ENCODE peak calls at places on chromosome 1, in six cellular contexts. T, S, M, W, U and E are unnamed samples. For H3K4me1, the result is how much of the 10 kb centered on the place peaks cover.

GRCh38 chr1:40383095-40383487 is 9.6 kb downstream of the SMAP2 start:
- DNase-seq in T (no peak), S (no peak), M (no peak), W (no peak), U (peak), E (no peak)

GRCh38 chr1:1005774-1006304 is 5.9 kb upstream of the HES4 start:
- DNase-seq in T (no peak), S (no peak), M (no peak), W (no peak), U (no peak), E (no peak)

GRCh38 chr1:224433041-224433670 is 1.4 kb downstream of the WDR26 start:
- DNase-seq in T (no peak), S (no peak), M (no peak), W (no peak), U (no peak), E (no peak)

GRCh38 chr1:110282395-110282794 is 56.8 kb upstream of the RBM15 start:
- DNase-seq in T (no peak), S (no peak), M (no peak), W (no peak), U (no peak), E (no peak)

GRCh38 chr1:42939216-42939615 is 19.5 kb downstream of the SLC2A1 start:
- DNase-seq in T (no peak), S (no peak), M (no peak), W (peak), U (peak), E (no peak)

GRCh38 chr1:200670215-200671118 is 760 bp upstream of the DDX59 start:
- DNase-seq in T (no peak), S (no peak), M (no peak), W (peak), U (peak), E (peak)

GRCh38 chr1:210315529-210315928 is 13.2 kb upstream of the HHAT start:
- DNase-seq in T (no peak), S (no peak), M (no peak), W (no peak), U (no peak), E (no peak)

GRCh38 chr1:147723691-147724323 is 36.6 kb downstream of the GJA5 start:
- DNase-seq in T (no peak), S (no peak), M (no peak), W (peak), U (peak), E (no peak)

GRCh38 chr1:72283204-72284083 is 1.1 kb upstream of the NEGR1 start:
- DNase-seq in T (no peak), S (no peak), M (peak), W (no peak), U (peak), E (peak)

GRCh38 chr1:175503538-175503937 is 239.9 kb downstream of the TNR start:
- DNase-seq in T (no peak), S (no peak), M (no peak), W (no peak), U (no peak), E (no peak)

GRCh38 chr1:236425031-236425663 is 31.1 kb downstream of the EDARADD start:
- DNase-seq in T (no peak), S (no peak), M (peak), W (peak), U (no peak), E (no peak)

GRCh38 chr1:245079021-245079609 is 75.7 kb upstream of the KIF26B start:
- DNase-seq in T (no peak), S (no peak), M (no peak), W (peak), U (no peak), E (no peak)

GRCh38 chr1:48687271-48688045 is 89.2 kb downstream of the BEND5 start:
- DNase-seq in T (no peak), S (no peak), M (no peak), W (no peak), U (no peak), E (no peak)

GRCh38 chr1:109764561-109765482 is 1.1 kb upstream of the EPS8L3 start:
- DNase-seq in T (no peak), S (no peak), M (no peak), W (no peak), U (peak), E (no peak)

GRCh38 chr1:66426231-66426853 is 107.6 kb upstream of the SGIP1 start:
- DNase-seq in T (no peak), S (no peak), M (no peak), W (no peak), U (no peak), E (no peak)

GRCh38 chr1:235270625-235271024 is 57.4 kb downstream of the ARID4B start:
- DNase-seq in T (no peak), S (no peak), M (no peak), W (no peak), U (no peak), E (peak)

GRCh38 chr1:1067284-1068076 is 6.6 kb downstream of the RNF223 start:
- DNase-seq in T (no peak), S (no peak), M (no peak), W (no peak), U (no peak), E (no peak)

GRCh38 chr1:210597555-210598134 is 268.9 kb downstream of the HHAT start:
- DNase-seq in T (no peak), S (no peak), M (no peak), W (peak), U (no peak), E (peak)

GRCh38 chr1:183995322-183996035 is 42.0 kb downstream of the COLGALT2 start:
- DNase-seq in T (no peak), S (no peak), M (no peak), W (no peak), U (no peak), E (no peak)

GRCh38 chr1:167492509-167492910 is 25.8 kb downstream of the CD247 start:
- DNase-seq in T (no peak), S (no peak), M (no peak), W (no peak), U (peak), E (no peak)

GRCh38 chr1:4745560-4745959 is 91.2 kb downstream of the AJAP1 start:
- DNase-seq in T (no peak), S (no peak), M (no peak), W (no peak), U (no peak), E (peak)

GRCh38 chr1:245108251-245108650 is 46.5 kb upstream of the KIF26B start:
- DNase-seq in T (no peak), S (no peak), M (no peak), W (no peak), U (no peak), E (no peak)

GRCh38 chr1:247007511-247008405 is at the start of gene ZNF695:
- DNase-seq in T (peak), S (no peak), M (peak), W (peak), U (peak), E (peak)

GRCh38 chr1:184890539-184890973 is 83.8 kb downstream of the NIBAN1 start:
- DNase-seq in T (peak), S (peak), M (no peak), W (no peak), U (no peak), E (no peak)

GRCh38 chr1:227774051-227774720 is 39.0 kb downstream of the SNAP47 start:
- DNase-seq in T (no peak), S (no peak), M (no peak), W (no peak), U (no peak), E (no peak)

GRCh38 chr1:110215621-110216020 is 5.5 kb downstream of the KCNC4 start:
- DNase-seq in T (no peak), S (no peak), M (no peak), W (no peak), U (no peak), E (no peak)

GRCh38 chr1:69836961-69837636 is 269.4 kb downstream of the LRRC7 start:
- DNase-seq in T (no peak), S (no peak), M (no peak), W (no peak), U (no peak), E (no peak)

GRCh38 chr1:248187363-248187762 is 9.7 kb upstream of the OR2M3 start:
- DNase-seq in T (no peak), S (no peak), M (no peak), W (no peak), U (no peak), E (no peak)

GRCh38 chr1:176566004-176566975 is 103.3 kb downstream of the PAPPA2 start:
- DNase-seq in T (no peak), S (no peak), M (no peak), W (no peak), U (no peak), E (no peak)
- H3K27ac ChIP-seq in T (no peak), S (no peak), M (no peak), W (no peak), U (no peak), E (no peak)

DNA sequence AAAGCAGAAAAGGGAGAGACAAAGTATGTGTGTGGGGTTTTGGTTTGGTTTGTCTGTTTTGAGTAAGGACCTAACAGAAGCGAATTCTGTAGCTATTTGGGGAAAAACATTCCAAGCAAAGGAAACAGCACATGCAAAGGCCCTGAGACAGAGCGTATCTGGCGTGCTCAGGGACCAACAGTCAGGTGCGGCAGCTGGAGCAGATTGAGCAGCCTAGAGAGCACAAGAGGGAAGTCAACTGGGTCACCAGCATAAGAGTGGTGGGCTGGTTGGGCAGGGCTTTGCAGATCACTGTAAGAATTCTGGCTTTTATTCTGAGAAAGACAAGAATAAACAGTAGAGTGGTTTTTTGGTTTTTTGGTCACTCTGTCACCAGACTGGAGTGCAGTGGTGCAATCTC is 11.8 kb downstream of the TGFBR3 start:
- DNase-seq in T (no peak), S (no peak), M (no peak), W (no peak), U (no peak), E (no peak)
- H3K4me1 ChIP-seq in T (under half), S (under half), M (under half), W (half or more), U (under half), E (under half)

DNA sequence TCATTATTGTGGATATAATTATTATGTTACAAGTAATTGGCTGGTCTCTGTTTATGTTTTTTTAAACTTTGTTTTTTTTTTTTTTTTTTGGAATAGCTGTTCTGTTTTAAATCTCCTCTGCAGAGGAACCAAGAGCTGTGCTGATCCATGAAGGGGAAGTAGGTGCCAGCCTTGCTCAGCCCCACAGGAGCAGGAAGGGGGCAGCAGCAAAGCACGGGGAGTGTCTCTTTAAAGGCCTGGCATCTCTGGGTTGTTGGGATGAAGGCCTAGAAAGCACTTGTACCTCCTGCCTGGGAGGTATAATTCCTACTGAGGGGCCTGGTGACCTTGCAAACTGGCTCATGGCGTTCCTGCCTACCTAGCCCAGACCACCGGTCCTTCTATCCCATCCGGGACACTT is 2.5 kb upstream of the GRHL3 start:
- DNase-seq in T (no peak), S (no peak), M (no peak), W (no peak), U (no peak), E (no peak)
- H3K27ac ChIP-seq in T (no peak), S (no peak), M (no peak), W (no peak), U (no peak), E (peak)

GRCh38 chr1:34982820-34983376 is 2.2 kb downstream of the TMEM35B start:
- DNase-seq in T (no peak), S (no peak), M (no peak), W (no peak), U (no peak), E (no peak)

GRCh38 chr1:34978926-34979325 is 6.2 kb downstream of the TMEM35B start:
- DNase-seq in T (no peak), S (no peak), M (no peak), W (peak), U (no peak), E (no peak)

GRCh38 chr1:34983700-34984355 is 1.3 kb downstream of the TMEM35B start:
- DNase-seq in T (no peak), S (no peak), M (no peak), W (peak), U (no peak), E (peak)

GRCh38 chr1:34977858-34978257 is 7.3 kb downstream of the TMEM35B start:
- DNase-seq in T (no peak), S (no peak), M (no peak), W (peak), U (no peak), E (no peak)

GRCh38 chr1:34980715-34981114 is 4.4 kb downstream of the TMEM35B start:
- DNase-seq in T (no peak), S (no peak), M (no peak), W (no peak), U (no peak), E (no peak)
- H3K4me1 ChIP-seq in T (under half), S (under half), M (under half), W (half or more), U (under half), E (under half)

GRCh38 chr1:27600500-27601175 is 3.3 kb downstream of the AHDC1 start:
- DNase-seq in T (no peak), S (no peak), M (no peak), W (peak), U (no peak), E (no peak)

GRCh38 chr1:27601771-27602509 is 2.0 kb downstream of the AHDC1 start:
- DNase-seq in T (no peak), S (no peak), M (no peak), W (no peak), U (no peak), E (no peak)

GRCh38 chr1:27599605-27600499 is 4.1 kb downstream of the AHDC1 start:
- DNase-seq in T (no peak), S (no peak), M (no peak), W (no peak), U (no peak), E (no peak)

GRCh38 chr1:27602510-27603319 is 1.2 kb downstream of the AHDC1 start:
- DNase-seq in T (no peak), S (no peak), M (peak), W (no peak), U (peak), E (no peak)

DNA sequence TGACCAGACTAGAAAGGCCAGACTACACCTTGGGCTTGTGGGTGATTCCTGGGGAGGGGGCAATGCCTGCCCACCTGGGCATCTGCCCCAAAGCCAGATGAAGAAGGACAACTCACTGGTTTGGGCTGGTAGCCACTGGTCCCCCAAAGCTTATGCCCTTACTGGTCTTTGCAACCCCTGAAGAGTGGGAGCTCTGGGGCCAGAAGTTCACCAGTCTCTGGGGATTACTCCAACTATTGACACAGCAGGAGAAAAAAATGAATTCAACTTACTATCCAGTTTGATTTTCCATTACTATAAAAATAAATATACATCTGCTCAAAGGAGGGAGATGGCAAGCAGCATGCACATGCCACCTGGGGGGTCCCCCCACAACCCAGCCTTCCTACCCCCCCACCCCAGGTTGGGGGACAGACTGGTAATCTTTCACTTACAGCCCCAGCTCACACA is 2.6 kb downstream of the AHDC1 start:
- DNase-seq in T (no peak), S (no peak), M (no peak), W (no peak), U (no peak), E (no peak)
- H3K27ac ChIP-seq in T (no peak), S (no peak), M (peak), W (peak), U (peak), E (no peak)

GRCh38 chr1:27563407-27564263 is 40.3 kb downstream of the AHDC1 start:
- DNase-seq in T (no peak), S (no peak), M (no peak), W (peak), U (peak), E (no peak)

GRCh38 chr1:27562021-27562420 is 41.9 kb downstream of the AHDC1 start:
- DNase-seq in T (no peak), S (no peak), M (no peak), W (no peak), U (no peak), E (no peak)

GRCh38 chr1:27561126-27561899 is 42.6 kb downstream of the AHDC1 start:
- DNase-seq in T (no peak), S (no peak), M (no peak), W (no peak), U (no peak), E (no peak)

GRCh38 chr1:27564264-27564579 is 39.7 kb downstream of the AHDC1 start:
- DNase-seq in T (no peak), S (no peak), M (no peak), W (no peak), U (no peak), E (no peak)

GRCh38 chr1:27562483-27563406 is 41.2 kb downstream of the AHDC1 start:
- DNase-seq in T (no peak), S (no peak), M (no peak), W (no peak), U (no peak), E (no peak)
- H3K4me1 ChIP-seq in T (under half), S (under half), M (under half), W (half or more), U (under half), E (under half)

DNA sequence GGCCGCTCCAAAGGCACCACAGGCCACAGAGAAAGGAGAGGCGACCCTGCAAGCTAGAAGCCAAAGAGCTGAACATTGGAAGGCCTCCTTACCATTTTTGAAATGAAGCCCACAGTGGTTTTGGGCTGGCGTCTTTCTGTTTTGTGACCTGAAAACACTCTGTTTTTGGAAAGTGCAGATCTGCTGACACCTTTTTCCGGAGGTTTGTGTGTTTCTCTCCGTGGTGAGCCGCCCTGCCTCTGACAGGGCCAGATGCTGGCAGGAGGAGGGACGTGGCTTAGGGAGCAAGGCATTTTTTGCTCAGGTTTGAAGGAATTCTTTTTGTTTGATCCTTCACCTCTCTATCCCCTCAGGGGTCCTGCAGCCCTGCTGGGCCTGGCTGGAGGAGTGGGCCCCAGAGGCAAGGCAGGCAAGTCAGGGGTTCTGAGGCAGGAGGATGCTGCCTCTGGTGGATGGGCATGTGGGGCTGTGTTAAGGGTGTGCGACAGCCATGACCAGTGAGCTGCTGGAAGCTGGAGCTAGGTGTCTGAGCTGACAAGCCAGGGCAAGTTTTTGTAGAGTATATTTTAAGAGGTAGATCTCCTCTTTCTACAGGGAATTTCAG is 133.8 kb downstream of the CAMTA1 start:
- DNase-seq in T (no peak), S (no peak), M (no peak), W (no peak), U (peak), E (no peak)
- H3K27ac ChIP-seq in T (no peak), S (no peak), M (no peak), W (no peak), U (no peak), E (no peak)